ENCODE peak calls at places on chromosomes 3 and 15, in ten cellular contexts. One of them, this sample, is unnamed.
A peak's percentile ranks its signal among the peaks of the same experiment; 100 is the strongest.

GRCh38 chr3:11096266-11097135 is 57.8 kb upstream of the HRH1 start:
- DNase-seq in esophagus squamous epithelium: no peak
- DNase-seq in right lobe of liver: no peak
- DNase-seq in A549: peak; percentile 88
- DNase-seq in stomach: peak; percentile 38
- DNase-seq in Peyer's patch: no peak
- DNase-seq in heart left ventricle: peak; percentile 87
- DNase-seq in body of pancreas: no peak
- DNase-seq in adrenal gland: peak; percentile 80
- DNase-seq in uterus: peak; percentile 90
- DNase-seq in this sample: no peak

GRCh38 chr3:185400866-185401265 is 37.9 kb downstream of the MAP3K13 start:
- DNase-seq in A549: no peak
- DNase-seq in body of pancreas: no peak
- DNase-seq in uterus: no peak
- DNase-seq in Peyer's patch: no peak
- DNase-seq in heart left ventricle: no peak
- DNase-seq in right lobe of liver: no peak
- DNase-seq in adrenal gland: no peak
- DNase-seq in stomach: no peak
- DNase-seq in esophagus squamous epithelium: no peak
- DNase-seq in this sample: no peak

GRCh38 chr15:22831473-22831872 is 7.0 kb upstream of the NIPA2 start:
- DNase-seq in right lobe of liver: no peak
- DNase-seq in A549: no peak
- DNase-seq in Peyer's patch: no peak
- DNase-seq in body of pancreas: no peak
- DNase-seq in uterus: no peak
- DNase-seq in stomach: no peak
- DNase-seq in heart left ventricle: no peak
- DNase-seq in esophagus squamous epithelium: no peak
- DNase-seq in adrenal gland: no peak
- DNase-seq in this sample: no peak

GRCh38 chr3:159364511-159364910 is 562.7 kb downstream of the MFSD1 start:
- DNase-seq in uterus: no peak
- DNase-seq in adrenal gland: no peak
- DNase-seq in stomach: no peak
- DNase-seq in Peyer's patch: no peak
- DNase-seq in heart left ventricle: no peak
- DNase-seq in A549: no peak
- DNase-seq in body of pancreas: no peak
- DNase-seq in right lobe of liver: no peak
- DNase-seq in esophagus squamous epithelium: no peak
- DNase-seq in this sample: no peak

GRCh38 chr3:17033516-17034168 is 148.9 kb downstream of the PLCL2 start:
- DNase-seq in A549: no peak
- DNase-seq in adrenal gland: peak; percentile 25
- DNase-seq in right lobe of liver: no peak
- DNase-seq in heart left ventricle: no peak
- DNase-seq in stomach: no peak
- DNase-seq in uterus: no peak
- DNase-seq in esophagus squamous epithelium: no peak
- DNase-seq in body of pancreas: no peak
- DNase-seq in Peyer's patch: no peak
- DNase-seq in this sample: no peak

GRCh38 chr3:21466491-21466890 is 284.5 kb downstream of the ZNF385D start:
- DNase-seq in adrenal gland: no peak
- DNase-seq in Peyer's patch: no peak
- DNase-seq in body of pancreas: no peak
- DNase-seq in stomach: no peak
- DNase-seq in A549: no peak
- DNase-seq in right lobe of liver: no peak
- DNase-seq in heart left ventricle: no peak
- DNase-seq in uterus: no peak
- DNase-seq in esophagus squamous epithelium: no peak
- DNase-seq in this sample: no peak

GRCh38 chr15:69504352-69505040 is 51.9 kb downstream of the RPLP1 start:
- DNase-seq in body of pancreas: no peak
- DNase-seq in esophagus squamous epithelium: no peak
- DNase-seq in stomach: no peak
- DNase-seq in adrenal gland: no peak
- DNase-seq in right lobe of liver: no peak
- DNase-seq in heart left ventricle: no peak
- DNase-seq in uterus: no peak
- DNase-seq in A549: no peak
- DNase-seq in Peyer's patch: no peak
- DNase-seq in this sample: peak; percentile 48

GRCh38 chr15:40430271-40430805 is 10.4 kb upstream of the BAHD1 start:
- DNase-seq in A549: no peak
- DNase-seq in right lobe of liver: no peak
- DNase-seq in uterus: no peak
- DNase-seq in stomach: no peak
- DNase-seq in body of pancreas: no peak
- DNase-seq in Peyer's patch: no peak
- DNase-seq in esophagus squamous epithelium: no peak
- DNase-seq in heart left ventricle: no peak
- DNase-seq in adrenal gland: peak; percentile 84
- DNase-seq in this sample: no peak

GRCh38 chr3:13704174-13704573 is 155.2 kb downstream of the FBLN2 start:
- DNase-seq in stomach: no peak
- DNase-seq in adrenal gland: peak; percentile 5
- DNase-seq in right lobe of liver: peak; percentile 9
- DNase-seq in heart left ventricle: no peak
- DNase-seq in Peyer's patch: no peak
- DNase-seq in esophagus squamous epithelium: no peak
- DNase-seq in body of pancreas: no peak
- DNase-seq in uterus: no peak
- DNase-seq in A549: no peak
- DNase-seq in this sample: peak; percentile 18

GRCh38 chr3:112360574-112360973 is 27.6 kb downstream of the CD200 start:
- DNase-seq in heart left ventricle: no peak
- DNase-seq in Peyer's patch: no peak
- DNase-seq in esophagus squamous epithelium: no peak
- DNase-seq in uterus: no peak
- DNase-seq in A549: no peak
- DNase-seq in adrenal gland: no peak
- DNase-seq in body of pancreas: peak; percentile 28
- DNase-seq in stomach: peak; percentile 41
- DNase-seq in right lobe of liver: no peak
- DNase-seq in this sample: no peak

GRCh38 chr3:43373588-43373935 is 87.2 kb downstream of the SNRK start:
- DNase-seq in esophagus squamous epithelium: no peak
- DNase-seq in right lobe of liver: no peak
- DNase-seq in adrenal gland: no peak
- DNase-seq in uterus: no peak
- DNase-seq in Peyer's patch: no peak
- DNase-seq in body of pancreas: no peak
- DNase-seq in stomach: no peak
- DNase-seq in heart left ventricle: no peak
- DNase-seq in A549: no peak
- DNase-seq in this sample: no peak

GRCh38 chr3:156299569-156299968 is 179.2 kb downstream of the KCNAB1 start:
- DNase-seq in uterus: no peak
- DNase-seq in esophagus squamous epithelium: no peak
- DNase-seq in body of pancreas: no peak
- DNase-seq in A549: no peak
- DNase-seq in Peyer's patch: no peak
- DNase-seq in heart left ventricle: no peak
- DNase-seq in stomach: no peak
- DNase-seq in adrenal gland: no peak
- DNase-seq in right lobe of liver: no peak
- DNase-seq in this sample: no peak

GRCh38 chr3:171317133-171317532 is 143.1 kb downstream of the TNIK start:
- DNase-seq in Peyer's patch: no peak
- DNase-seq in heart left ventricle: no peak
- DNase-seq in uterus: no peak
- DNase-seq in A549: no peak
- DNase-seq in esophagus squamous epithelium: no peak
- DNase-seq in stomach: no peak
- DNase-seq in right lobe of liver: no peak
- DNase-seq in body of pancreas: no peak
- DNase-seq in adrenal gland: no peak
- DNase-seq in this sample: no peak

GRCh38 chr3:196144383-196145105 is 62.7 kb upstream of the TFRC start:
- DNase-seq in esophagus squamous epithelium: no peak
- DNase-seq in stomach: no peak
- DNase-seq in uterus: no peak
- DNase-seq in body of pancreas: no peak
- DNase-seq in heart left ventricle: no peak
- DNase-seq in A549: no peak
- DNase-seq in adrenal gland: no peak
- DNase-seq in Peyer's patch: no peak
- DNase-seq in right lobe of liver: no peak
- DNase-seq in this sample: no peak

DNA sequence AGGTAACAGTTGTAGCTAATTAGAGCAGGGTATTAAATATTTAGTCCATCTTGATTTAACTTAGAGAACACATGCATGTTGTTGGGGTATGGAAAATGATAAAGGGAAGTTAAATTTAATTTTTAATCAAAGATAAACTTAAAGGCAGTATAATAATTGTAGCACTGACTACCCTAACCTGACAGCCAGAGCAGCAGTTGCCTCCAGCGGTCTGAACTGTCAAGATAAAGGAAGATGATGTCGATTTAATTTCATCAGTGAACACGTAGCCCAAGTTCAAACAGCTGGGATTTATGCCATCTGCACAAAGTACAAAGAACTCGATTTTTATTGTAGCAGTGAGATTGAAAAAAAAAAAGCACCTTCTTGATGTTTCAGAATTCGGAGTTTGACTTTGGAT is 194.2 kb downstream of the LRTM1 start:
- DNase-seq in uterus: no peak
- DNase-seq in body of pancreas: no peak
- DNase-seq in A549: no peak
- DNase-seq in adrenal gland: no peak
- DNase-seq in esophagus squamous epithelium: no peak
- DNase-seq in stomach: no peak
- DNase-seq in heart left ventricle: no peak
- DNase-seq in Peyer's patch: no peak
- DNase-seq in right lobe of liver: no peak
- DNase-seq in this sample: no peak
- H3K27ac ChIP-seq in uterus: no peak overlapping the region
- H3K27ac ChIP-seq in body of pancreas: no peak overlapping the region
- H3K27ac ChIP-seq in A549: no peak overlapping the region
- H3K27ac ChIP-seq in adrenal gland: no peak overlapping the region
- H3K27ac ChIP-seq in esophagus squamous epithelium: no peak overlapping the region
- H3K27ac ChIP-seq in stomach: no peak overlapping the region
- H3K27ac ChIP-seq in heart left ventricle: no peak overlapping the region
- H3K27ac ChIP-seq in Peyer's patch: no peak overlapping the region
- H3K27ac ChIP-seq in right lobe of liver: no peak overlapping the region
- H3K27ac ChIP-seq in this sample: no peak overlapping the region

DNA sequence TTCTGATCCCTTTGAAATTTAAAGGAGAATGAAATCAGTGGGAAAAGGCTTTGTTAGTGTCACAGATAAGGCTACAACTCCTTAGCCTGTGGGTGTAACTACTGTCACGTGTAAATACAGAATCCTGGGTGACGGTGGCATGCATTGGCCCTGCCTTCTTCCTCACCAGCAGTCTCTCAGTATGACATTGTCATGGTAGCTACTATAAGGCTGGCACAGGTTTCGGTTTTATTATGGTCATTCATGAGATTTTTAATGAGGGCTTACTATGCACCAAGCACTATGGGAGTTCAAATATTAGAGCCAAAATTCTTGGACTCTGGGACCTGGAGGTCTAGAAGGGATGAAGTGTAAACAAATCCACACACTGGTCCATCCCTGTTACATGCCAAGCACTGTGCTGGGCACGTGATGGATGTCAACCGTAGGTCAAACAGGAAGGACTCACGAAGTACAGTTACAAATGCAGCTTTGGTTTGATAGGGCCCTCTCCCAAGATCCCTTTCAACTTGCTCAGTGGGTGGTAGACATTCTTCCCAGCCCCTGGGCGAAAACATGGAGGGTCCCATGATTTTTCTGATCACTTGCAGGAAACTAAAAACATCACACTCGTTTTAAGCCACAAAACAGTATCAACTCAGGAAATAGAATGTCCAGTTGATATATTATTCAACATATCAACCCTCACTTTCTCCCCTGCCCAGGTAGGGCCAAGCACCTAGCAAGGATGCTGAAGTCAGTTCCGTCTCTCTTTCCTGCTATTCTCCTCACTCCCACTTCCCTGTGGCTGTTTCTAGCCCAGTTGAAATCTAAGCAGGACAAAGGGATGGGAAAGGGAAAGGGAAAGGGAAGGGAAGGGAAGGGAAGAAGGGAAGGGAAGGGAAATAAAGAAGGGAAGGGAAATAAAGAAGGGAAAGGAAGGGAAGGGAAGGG is 25.3 kb downstream of the BFSP2 start:
- DNase-seq in Peyer's patch: no peak
- DNase-seq in stomach: no peak
- DNase-seq in heart left ventricle: no peak
- DNase-seq in A549: no peak
- DNase-seq in adrenal gland: no peak
- DNase-seq in uterus: no peak
- DNase-seq in right lobe of liver: no peak
- DNase-seq in body of pancreas: no peak
- DNase-seq in esophagus squamous epithelium: no peak
- DNase-seq in this sample: no peak
- TF ChIP-seq POLR2A in Peyer's patch: no peak
- TF ChIP-seq POLR2A in stomach: no peak
- TF ChIP-seq POLR2A in heart left ventricle: no peak
- TF ChIP-seq POLR2A in A549: no peak
- TF ChIP-seq POLR2A in adrenal gland: no peak
- TF ChIP-seq POLR2A in uterus: no peak
- TF ChIP-seq POLR2A in right lobe of liver: no peak
- TF ChIP-seq POLR2A in body of pancreas: no peak
- TF ChIP-seq POLR2A in esophagus squamous epithelium: peak; percentile 40
- TF ChIP-seq POLR2A in this sample: no peak

DNA sequence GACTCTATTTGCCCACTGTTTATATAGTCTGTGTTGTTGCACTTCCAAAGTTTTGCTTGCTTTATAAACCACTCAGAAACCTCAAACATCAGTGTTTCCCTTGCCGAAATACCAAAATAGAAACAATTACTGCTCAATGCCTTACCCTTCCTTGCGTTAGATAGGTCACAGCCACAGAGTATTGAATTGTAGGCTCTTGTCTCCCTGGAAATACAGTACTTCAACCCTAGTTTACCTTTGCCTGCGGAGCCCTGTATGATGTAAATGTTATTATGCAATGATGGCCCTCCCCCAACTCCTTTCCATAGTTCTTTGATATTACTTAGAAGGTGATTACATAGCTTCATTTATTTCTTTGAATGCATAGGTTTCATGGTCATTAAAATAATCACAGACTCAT is 44.2 kb downstream of the SOX2 start:
- DNase-seq in stomach: no peak
- DNase-seq in right lobe of liver: no peak
- DNase-seq in esophagus squamous epithelium: no peak
- DNase-seq in body of pancreas: no peak
- DNase-seq in A549: no peak
- DNase-seq in heart left ventricle: no peak
- DNase-seq in uterus: no peak
- DNase-seq in Peyer's patch: no peak
- DNase-seq in adrenal gland: no peak
- DNase-seq in this sample: no peak
- H3K27ac ChIP-seq in stomach: no peak overlapping the region
- H3K27ac ChIP-seq in right lobe of liver: no peak overlapping the region
- H3K27ac ChIP-seq in esophagus squamous epithelium: no peak overlapping the region
- H3K27ac ChIP-seq in body of pancreas: no peak overlapping the region
- H3K27ac ChIP-seq in A549: no peak overlapping the region
- H3K27ac ChIP-seq in heart left ventricle: no peak overlapping the region
- H3K27ac ChIP-seq in uterus: no peak overlapping the region
- H3K27ac ChIP-seq in Peyer's patch: no peak overlapping the region
- H3K27ac ChIP-seq in adrenal gland: no peak overlapping the region
- H3K27ac ChIP-seq in this sample: no peak overlapping the region

GRCh38 chr3:9769426-9770275 is at the start of gene CAMK1:
- DNase-seq in Peyer's patch: peak; percentile 53
- DNase-seq in A549: peak; percentile 79
- DNase-seq in adrenal gland: peak; percentile 84
- DNase-seq in heart left ventricle: peak; percentile 93
- DNase-seq in stomach: peak; percentile 87
- DNase-seq in body of pancreas: peak; percentile 84
- DNase-seq in right lobe of liver: peak; percentile 92
- DNase-seq in uterus: peak; percentile 88
- DNase-seq in esophagus squamous epithelium: no peak
- DNase-seq in this sample: peak; percentile 93
- TF ChIP-seq POLR2A in Peyer's patch: peak; percentile 55
- TF ChIP-seq POLR2A in A549: peak; percentile 69
- TF ChIP-seq POLR2A in adrenal gland: peak; percentile 80
- TF ChIP-seq POLR2A in heart left ventricle: no peak
- TF ChIP-seq POLR2A in stomach: no peak
- TF ChIP-seq POLR2A in body of pancreas: peak; percentile 66
- TF ChIP-seq POLR2A in right lobe of liver: peak; percentile 94
- TF ChIP-seq POLR2A in uterus: peak; percentile 80
- TF ChIP-seq POLR2A in esophagus squamous epithelium: peak; percentile 74
- TF ChIP-seq POLR2A in this sample: no peak